ENCODE peak calls at places on chromosomes 4 and X, in eight cellular contexts. K, F, O, T, U, A, S and B are unnamed samples.

GRCh38 chr4:96175871-96176270 is 336.0 kb downstream of the PDHA2 start:
- DNase-seq in K (no peak), F (no peak), O (no peak), T (no peak), U (no peak), A (no peak), S (no peak), B (no peak)

GRCh38 chrX:16797358-16797757 is 11.1 kb downstream of the TXLNG start:
- DNase-seq in K (peak; percentile 62), F (no peak), O (peak; percentile 80), T (no peak), U (peak; percentile 32), A (no peak), S (peak; percentile 55), B (peak; percentile 41)

GRCh38 chrX:120603707-120604358 is at the start of gene MCTS1:
- DNase-seq in K (peak; percentile 96), F (peak; percentile 94), O (peak; percentile 96), T (peak; percentile 96), U (peak; percentile 77), A (peak; percentile 35), S (peak; percentile 89), B (peak; percentile 84)

GRCh38 chr4:78693777-78694456 is 82.2 kb upstream of the BMP2K start:
- DNase-seq in K (peak; percentile 16), F (no peak), O (peak; percentile 61), T (no peak), U (peak; percentile 31), A (no peak), S (no peak), B (no peak)

GRCh38 chr4:1866095-1866755 is 5.0 kb upstream of the NSD2 start:
- DNase-seq in K (no peak), F (no peak), O (no peak), T (no peak), U (no peak), A (no peak), S (no peak), B (no peak)

GRCh38 chr4:139986621-139987510 is 167.1 kb downstream of the MAML3 start:
- DNase-seq in K (peak; percentile 70), F (no peak), O (peak; percentile 92), T (peak; percentile 82), U (no peak), A (no peak), S (no peak), B (no peak)

GRCh38 chrX:14508025-14508690 is 21.2 kb upstream of the GLRA2 start:
- DNase-seq in K (no peak), F (no peak), O (no peak), T (no peak), U (no peak), A (no peak), S (no peak), B (no peak)

GRCh38 chrX:127963696-127964095 is 88.5 kb downstream of the ACTRT1 start:
- DNase-seq in K (no peak), F (no peak), O (no peak), T (no peak), U (no peak), A (no peak), S (no peak), B (no peak)

GRCh38 chr4:135192746-135193535 is 991.4 kb upstream of the PABPC4L start:
- DNase-seq in K (no peak), F (no peak), O (no peak), T (no peak), U (no peak), A (no peak), S (no peak), B (no peak)

GRCh38 chr4:143667461-143667860 is 33.0 kb downstream of the FREM3 start:
- DNase-seq in K (peak; percentile 90), F (no peak), O (peak; percentile 88), T (peak; percentile 61), U (no peak), A (no peak), S (peak; percentile 59), B (no peak)

GRCh38 chr4:16884673-16885460 is 13.6 kb downstream of the LDB2 start:
- DNase-seq in K (no peak), F (no peak), O (no peak), T (peak; percentile 2), U (no peak), A (no peak), S (no peak), B (no peak)

GRCh38 chrX:104098151-104098808 is 14.0 kb upstream of the ZCCHC18 start:
- DNase-seq in K (peak; percentile 79), F (no peak), O (peak; percentile 77), T (peak; percentile 74), U (no peak), A (no peak), S (no peak), B (peak; percentile 4)

GRCh38 chrX:40154853-40155616 is 57.3 kb upstream of the BCOR start:
- DNase-seq in K (peak; percentile 61), F (peak; percentile 88), O (peak; percentile 52), T (peak; percentile 54), U (peak; percentile 73), A (no peak), S (peak; percentile 82), B (peak; percentile 79)

GRCh38 chr4:85807247-85807915 is 332.4 kb downstream of the ARHGAP24 start:
- DNase-seq in K (peak; percentile 59), F (no peak), O (peak; percentile 95), T (no peak), U (peak; percentile 35), A (no peak), S (peak; percentile 79), B (no peak)

GRCh38 chr4:60002603-60003325 is 1197.4 kb upstream of the ADGRL3 start:
- DNase-seq in K (no peak), F (no peak), O (no peak), T (no peak), U (no peak), A (no peak), S (no peak), B (no peak)

GRCh38 chr4:162645381-162645780 is 481.6 kb upstream of the FSTL5 start:
- DNase-seq in K (no peak), F (no peak), O (no peak), T (no peak), U (no peak), A (no peak), S (no peak), B (no peak)